ENCODE peak calls at places on chromosome 3, in ten cellular contexts. U, I, X, N, Q, R, Y, K, A and D are unnamed samples.

GRCh38 chr3:52194541-52195296 is 3.2 kb upstream of the ALAS1 start:
- DNase-seq in I (peak; percentile 77), Y (no peak), Q (no peak), K (no peak), U (no peak), R (no peak), N (no peak), A (no peak), X (no peak), D (no peak)

GRCh38 chr3:63951901-63952594 is 39.9 kb upstream of the SCAANT1 start:
- DNase-seq in Q (no peak), Y (no peak), K (no peak), I (no peak), X (no peak), R (no peak), N (no peak), A (no peak), U (no peak), D (no peak)

GRCh38 chr3:164730810-164731209 is 347.5 kb downstream of the SI start:
- DNase-seq in I (no peak), Q (no peak), N (no peak), X (peak; percentile 1), K (no peak), R (no peak), U (no peak), Y (no peak), A (no peak), D (no peak)

GRCh38 chr3:182812123-182812522 is 18.8 kb downstream of the ATP11B start:
- DNase-seq in X (no peak), R (no peak), Q (no peak), N (no peak), A (no peak), K (no peak), I (peak; percentile 88), Y (no peak), U (no peak), D (no peak)

GRCh38 chr3:45224824-45225464 is 1.1 kb downstream of the TMEM158 start:
- DNase-seq in U (peak; percentile 84), A (peak; percentile 31), R (peak; percentile 47), K (peak; percentile 62), Q (no peak), Y (peak; percentile 38), I (peak; percentile 77), N (peak; percentile 75), X (peak; percentile 78), D (peak; percentile 36)

GRCh38 chr3:87987952-87988351 is 70.9 kb downstream of the CGGBP1 start:
- DNase-seq in R (no peak), Q (no peak), A (no peak), K (no peak), N (peak; percentile 17), U (no peak), X (no peak), I (no peak), Y (no peak), D (no peak)

GRCh38 chr3:31729082-31729481 is 196.4 kb downstream of the STT3B start:
- DNase-seq in X (no peak), N (no peak), U (no peak), I (no peak), K (no peak), R (no peak), Y (no peak), A (no peak), Q (no peak), D (no peak)

GRCh38 chr3:14256046-14256445 is 77.4 kb downstream of the LSM3 start:
- DNase-seq in K (no peak), Q (no peak), R (no peak), X (peak; percentile 30), A (no peak), U (no peak), I (no peak), Y (peak; percentile 4), N (no peak), D (no peak)